ENCODE peak calls at places on chromosomes 13 and 19, in nine cellular contexts. Z, T, H, W, A, S, O, K and M are unnamed samples.

GRCh38 chr19:2475702-2476450 is at the start of gene GADD45B:
- DNase-seq in K (peak; percentile 98), Z (peak; percentile 98), O (peak; percentile 99), S (peak; percentile 95), T (peak; percentile 98), H (peak; percentile 94), A (peak; percentile 94), W (peak; percentile 100), M (peak; percentile 95)

GRCh38 chr19:44822670-44823372 is 13.9 kb downstream of the BCAM start:
- DNase-seq in T (no peak), S (no peak), Z (no peak), O (no peak), H (no peak), K (no peak), A (no peak), W (peak; percentile 77), M (no peak)

GRCh38 chr19:378706-379105 is 30.2 kb downstream of the C2CD4C start:
- DNase-seq in S (no peak), W (no peak), O (no peak), H (no peak), Z (no peak), K (no peak), T (no peak), A (no peak), M (peak; percentile 16)

GRCh38 chr13:69856331-69856730 is 251.3 kb upstream of the ATXN8OS start:
- DNase-seq in H (no peak), S (no peak), Z (no peak), T (no peak), O (no peak), K (no peak), A (no peak), W (no peak), M (no peak)

GRCh38 chr19:41288898-41289505 is 21.0 kb upstream of the CCDC97 start:
- DNase-seq in T (no peak), W (no peak), O (no peak), S (no peak), H (no peak), K (no peak), Z (no peak), A (no peak), M (no peak)

GRCh38 chr19:19964416-19964815 is 63.7 kb downstream of the ZNF93 start:
- DNase-seq in W (no peak), H (no peak), K (no peak), S (no peak), Z (no peak), T (no peak), O (no peak), A (no peak), M (no peak)

GRCh38 chr13:23610966-23611486 is 40.8 kb downstream of the TNFRSF19 start:
- DNase-seq in W (no peak), K (no peak), A (no peak), Z (no peak), S (no peak), O (peak; percentile 35), H (no peak), T (no peak), M (no peak)

GRCh38 chr19:2337329-2337707 is 8.8 kb downstream of the SPPL2B start:
- DNase-seq in O (peak; percentile 75), W (peak; percentile 65), S (no peak), A (no peak), H (no peak), T (peak; percentile 23), Z (no peak), K (no peak), M (no peak)

GRCh38 chr13:74633734-74634133 is 499.5 kb upstream of the KLF12 start:
- DNase-seq in O (no peak), K (no peak), W (no peak), H (no peak), A (no peak), T (no peak), S (no peak), Z (no peak), M (no peak)

GRCh38 chr19:11227201-11227886 is 12.1 kb upstream of the ANGPTL8 start:
- DNase-seq in O (no peak), K (no peak), A (no peak), H (no peak), S (no peak), W (no peak), T (peak; percentile 54), Z (no peak), M (no peak)

GRCh38 chr13:46213242-46213641 is 1.5 kb downstream of the LRRC63 start:
- DNase-seq in A (no peak), W (no peak), O (no peak), S (no peak), H (no peak), K (no peak), Z (no peak), T (no peak), M (no peak)

GRCh38 chr13:111065698-111066097 is 49.4 kb upstream of the ARHGEF7 start:
- DNase-seq in A (no peak), H (no peak), Z (no peak), O (no peak), T (no peak), W (no peak), S (no peak), K (no peak), M (no peak)

GRCh38 chr19:23917856-23918255 is 3.2 kb downstream of the ZNF726 start:
- DNase-seq in W (no peak), O (no peak), K (no peak), S (no peak), Z (no peak), T (no peak), H (no peak), A (no peak), M (no peak)

GRCh38 chr19:35377656-35378055 is 6.8 kb downstream of the GPR42 start:
- DNase-seq in T (no peak), H (no peak), O (no peak), W (no peak), A (no peak), K (no peak), S (no peak), Z (no peak), M (no peak)

GRCh38 chr19:7293795-7294570 is at the start of gene INSR:
- DNase-seq in S (peak; percentile 15), O (peak; percentile 91), H (peak; percentile 69), W (peak; percentile 99), K (peak; percentile 48), T (peak; percentile 79), Z (no peak), A (peak; percentile 81), M (no peak)

GRCh38 chr13:26050568-26051230 is 1.1 kb downstream of the SHISA2 start:
- DNase-seq in Z (no peak), S (no peak), K (no peak), A (no peak), W (no peak), T (peak; percentile 9), H (no peak), O (no peak), M (no peak)

GRCh38 chr13:113483504-113484287 is 6.8 kb downstream of the DCUN1D2 start:
- DNase-seq in K (no peak), T (no peak), W (no peak), Z (no peak), O (no peak), S (no peak), A (no peak), H (no peak), M (no peak)

GRCh38 chr13:113853518-113854237 is 10.2 kb downstream of the GAS6 start:
- DNase-seq in Z (no peak), H (no peak), W (no peak), K (no peak), T (no peak), S (no peak), O (peak; percentile 95), A (no peak), M (peak; percentile 49)

GRCh38 chr19:55674459-55674840 is 576 bp upstream of the EPN1 start:
- DNase-seq in S (no peak), K (no peak), W (no peak), Z (no peak), H (no peak), A (no peak), O (no peak), T (no peak), M (no peak)

GRCh38 chr19:47776568-47776967 is 1.9 kb upstream of the SELENOW start:
- DNase-seq in A (no peak), S (no peak), K (no peak), W (no peak), O (no peak), H (no peak), Z (no peak), T (no peak), M (no peak)

GRCh38 chr13:39571502-39572092 is 31.4 kb downstream of the LHFPL6 start:
- DNase-seq in O (no peak), K (no peak), A (no peak), H (no peak), T (no peak), S (no peak), Z (no peak), W (no peak), M (peak; percentile 26)

GRCh38 chr13:64248371-64249065 is 2832.9 kb upstream of the PCDH20 start:
- DNase-seq in W (no peak), H (no peak), O (peak; percentile 2), S (no peak), A (no peak), Z (no peak), K (no peak), T (no peak), M (no peak)

GRCh38 chr19:40689339-40690049 is 957 bp downstream of the NUMBL start:
- DNase-seq in W (no peak), K (peak; percentile 16), T (peak; percentile 39), S (no peak), A (no peak), Z (no peak), O (peak; percentile 28), H (no peak), M (peak; percentile 69)

GRCh38 chr13:36548129-36548528 is 115.8 kb downstream of the CCNA1 start:
- DNase-seq in H (no peak), K (no peak), A (no peak), W (no peak), S (no peak), O (no peak), Z (no peak), T (no peak), M (no peak)

GRCh38 chr19:43465468-43466120 is at the start of gene LYPD3:
- DNase-seq in W (no peak), K (no peak), O (peak; percentile 44), Z (no peak), A (no peak), T (peak; percentile 40), S (no peak), H (no peak), M (peak; percentile 97)

GRCh38 chr19:51811344-51811743 is 16.4 kb downstream of the FPR3 start:
- DNase-seq in O (no peak), Z (no peak), T (no peak), H (no peak), S (no peak), K (no peak), W (no peak), A (no peak), M (no peak)

GRCh38 chr13:24351423-24351822 is 42.0 kb downstream of the C1QTNF9 start:
- DNase-seq in H (no peak), W (no peak), Z (no peak), T (no peak), O (no peak), S (no peak), K (no peak), A (no peak), M (no peak)

GRCh38 chr13:83796364-83796763 is 85.9 kb downstream of the SLITRK1 start:
- DNase-seq in O (no peak), K (no peak), W (no peak), H (no peak), Z (no peak), A (no peak), T (no peak), S (no peak), M (no peak)

GRCh38 chr13:30109471-30110135 is 197.7 kb downstream of the KATNAL1 start:
- DNase-seq in Z (no peak), W (no peak), O (no peak), A (no peak), S (no peak), K (no peak), H (no peak), T (no peak), M (no peak)

GRCh38 chr19:33905473-33905936 is 108.8 kb downstream of the KCTD15 start:
- DNase-seq in Z (no peak), S (no peak), K (no peak), H (no peak), O (no peak), T (no peak), A (no peak), W (no peak), M (no peak)

GRCh38 chr13:41139296-41139966 is 6.8 kb upstream of the KBTBD6 start:
- DNase-seq in O (peak; percentile 30), Z (no peak), T (no peak), S (no peak), H (no peak), K (peak; percentile 40), W (no peak), A (no peak), M (no peak)